ENCODE peak calls at places on chromosome 17, in six cellular contexts. K, I, C, V, J and X are unnamed samples. For H3K27me3, the result is how much of the 10 kb centered on the place peaks cover.

GRCh38 chr17:32350662-32351418 is 883 bp downstream of the ZNF207 start:
- DNase-seq in K (peak), I (peak), C (peak), V (peak), J (peak), X (peak)

GRCh38 chr17:16515933-16516332 is 23.9 kb upstream of the LRRC75A start:
- DNase-seq in K (no peak), I (no peak), C (no peak), V (no peak), J (no peak), X (no peak)

GRCh38 chr17:21353326-21354010 is 22.7 kb upstream of the KCNJ12 start:
- DNase-seq in K (peak), I (peak), C (no peak), V (no peak), J (no peak), X (no peak)

GRCh38 chr17:39531252-39531651 is 70.0 kb downstream of the CDK12 start:
- DNase-seq in K (no peak), I (peak), C (no peak), V (no peak), J (no peak), X (no peak)

GRCh38 chr17:83155128-83156081 is 76.0 kb downstream of the METRNL start:
- DNase-seq in K (peak), I (peak), C (peak), V (no peak), J (no peak), X (no peak)

GRCh38 chr17:15468142-15468541 is 721 bp upstream of the CDRT4 start:
- DNase-seq in K (no peak), I (no peak), C (no peak), V (no peak), J (no peak), X (peak)

GRCh38 chr17:27540300-27541105 is 84.3 kb downstream of the KSR1 start:
- DNase-seq in K (peak), I (peak), C (peak), V (no peak), J (no peak), X (no peak)

GRCh38 chr17:27968206-27968732 is 74.2 kb upstream of the NLK start:
- DNase-seq in K (no peak), I (no peak), C (peak), V (peak), J (no peak), X (no peak)

GRCh38 chr17:27818311-27819170 is 18.2 kb upstream of the NOS2 start:
- DNase-seq in K (no peak), I (no peak), C (no peak), V (no peak), J (no peak), X (no peak)

GRCh38 chr17:35778641-35779196 is 16.7 kb downstream of the MMP28 start:
- DNase-seq in K (peak), I (peak), C (no peak), V (no peak), J (no peak), X (no peak)

GRCh38 chr17:36936455-36936934 is 780 bp upstream of the LHX1 start:
- DNase-seq in K (no peak), I (no peak), C (no peak), V (peak), J (peak), X (peak)

GRCh38 chr17:57045868-57046671 is 39.0 kb upstream of the AKAP1 start:
- DNase-seq in K (peak), I (no peak), C (no peak), V (no peak), J (no peak), X (no peak)

GRCh38 chr17:18877104-18877503 is 19.2 kb downstream of the PRPSAP2 start:
- DNase-seq in K (peak), I (no peak), C (no peak), V (no peak), J (no peak), X (peak)

GRCh38 chr17:38617967-38618760 is 12.4 kb upstream of the SRCIN1 start:
- DNase-seq in K (no peak), I (no peak), C (no peak), V (no peak), J (no peak), X (peak)

GRCh38 chr17:9880582-9880999 is 24.5 kb downstream of the RCVRN start:
- DNase-seq in K (peak), I (no peak), C (no peak), V (no peak), J (no peak), X (no peak)

GRCh38 chr17:41404024-41404651 is 6.7 kb upstream of the KRT31 start:
- DNase-seq in K (peak), I (peak), C (no peak), V (peak), J (no peak), X (no peak)

GRCh38 chr17:8762012-8762411 is 3.7 kb upstream of the SPDYE4 start:
- DNase-seq in K (no peak), I (no peak), C (no peak), V (no peak), J (no peak), X (no peak)

GRCh38 chr17:38563362-38564253 is 42.1 kb downstream of the SRCIN1 start:
- DNase-seq in K (no peak), I (no peak), C (no peak), V (peak), J (no peak), X (no peak)

GRCh38 chr17:82315703-82316358 is 1.6 kb downstream of the CD7 start:
- DNase-seq in K (no peak), I (no peak), C (no peak), V (peak), J (no peak), X (no peak)

GRCh38 chr17:41687828-41688640 is 651 bp upstream of the EIF1 start:
- DNase-seq in K (peak), I (no peak), C (peak), V (no peak), J (peak), X (no peak)

GRCh38 chr17:35185849-35186248 is 8.3 kb downstream of the SLC35G3 start:
- DNase-seq in K (no peak), I (no peak), C (no peak), V (no peak), J (no peak), X (no peak)

GRCh38 chr17:67520282-67520906 is 143.3 kb downstream of the PITPNC1 start:
- DNase-seq in K (peak), I (peak), C (no peak), V (no peak), J (no peak), X (no peak)

GRCh38 chr17:45992904-45993303 is 6.1 kb upstream of the STH start:
- DNase-seq in K (no peak), I (no peak), C (no peak), V (no peak), J (no peak), X (no peak)

GRCh38 chr17:77572851-77573250 is 385.7 kb upstream of the TNRC6C start:
- DNase-seq in K (no peak), I (no peak), C (no peak), V (no peak), J (no peak), X (no peak)

GRCh38 chr17:17119533-17119932 is 77.3 kb downstream of the MPRIP start:
- DNase-seq in K (peak), I (peak), C (no peak), V (no peak), J (no peak), X (no peak)

GRCh38 chr17:17880577-17881196 is 43.9 kb upstream of the SREBF1 start:
- DNase-seq in K (no peak), I (no peak), C (no peak), V (no peak), J (no peak), X (no peak)

GRCh38 chr17:16962804-16963203 is 9.1 kb downstream of the TNFRSF13B start:
- DNase-seq in K (peak), I (no peak), C (no peak), V (peak), J (no peak), X (no peak)

GRCh38 chr17:63930951-63931575 is 1.1 kb downstream of the CD79B start:
- DNase-seq in K (no peak), I (no peak), C (no peak), V (peak), J (no peak), X (no peak)

GRCh38 chr17:61454932-61455753 is 2.9 kb downstream of the TBX4 start:
- DNase-seq in K (no peak), I (peak), C (no peak), V (no peak), J (no peak), X (peak)

GRCh38 chr17:40176409-40177110 is 710 bp upstream of the RAPGEFL1 start:
- DNase-seq in K (no peak), I (no peak), C (no peak), V (no peak), J (no peak), X (peak)

GRCh38 chr17:59311051-59311468 is 20.4 kb upstream of the YPEL2 start:
- DNase-seq in K (peak), I (peak), C (peak), V (peak), J (peak), X (peak)

GRCh38 chr17:27778193-27778592 is 22.1 kb downstream of the NOS2 start:
- DNase-seq in K (peak), I (no peak), C (no peak), V (no peak), J (no peak), X (no peak)

GRCh38 chr17:75552425-75552824 is 26.9 kb downstream of the LLGL2 start:
- DNase-seq in K (no peak), I (no peak), C (no peak), V (no peak), J (no peak), X (no peak)

GRCh38 chr17:43721537-43722268 is 36.9 kb downstream of the SOST start:
- DNase-seq in K (peak), I (peak), C (no peak), V (peak), J (no peak), X (no peak)

GRCh38 chr17:64155751-64156544 is 26.0 kb upstream of the ERN1 start:
- DNase-seq in K (peak), I (peak), C (peak), V (no peak), J (no peak), X (no peak)

GRCh38 chr17:1469231-1469852 is 13.3 kb upstream of the CRK start:
- DNase-seq in K (no peak), I (no peak), C (no peak), V (peak), J (no peak), X (no peak)

GRCh38 chr17:1467258-1467657 is 11.2 kb upstream of the CRK start:
- DNase-seq in K (no peak), I (no peak), C (no peak), V (no peak), J (no peak), X (no peak)

GRCh38 chr17:1470774-1471462 is 14.9 kb upstream of the CRK start:
- DNase-seq in K (no peak), I (no peak), C (no peak), V (no peak), J (no peak), X (no peak)

GRCh38 chr17:1470071-1470773 is 14.2 kb upstream of the CRK start:
- DNase-seq in K (no peak), I (no peak), C (no peak), V (no peak), J (no peak), X (no peak)

GRCh38 chr17:1467898-1468492 is 12.0 kb upstream of the CRK start:
- DNase-seq in K (no peak), I (peak), C (no peak), V (no peak), J (no peak), X (peak)
- H3K27me3 ChIP-seq in K (under half), I (under half), C (under half), V (under half), J (under half), X (under half)

GRCh38 chr17:81002013-81002384 is 10.4 kb downstream of the CHMP6 start:
- DNase-seq in K (no peak), I (no peak), C (no peak), V (no peak), J (no peak), X (no peak)

GRCh38 chr17:80999224-81000088 is 7.8 kb downstream of the CHMP6 start:
- DNase-seq in K (no peak), I (no peak), C (no peak), V (no peak), J (no peak), X (no peak)

GRCh38 chr17:81002409-81003361 is 11.0 kb downstream of the CHMP6 start:
- DNase-seq in K (peak), I (peak), C (peak), V (no peak), J (peak), X (no peak)

GRCh38 chr17:81000089-81000630 is 8.5 kb downstream of the CHMP6 start:
- DNase-seq in K (no peak), I (no peak), C (no peak), V (no peak), J (no peak), X (no peak)

DNA sequence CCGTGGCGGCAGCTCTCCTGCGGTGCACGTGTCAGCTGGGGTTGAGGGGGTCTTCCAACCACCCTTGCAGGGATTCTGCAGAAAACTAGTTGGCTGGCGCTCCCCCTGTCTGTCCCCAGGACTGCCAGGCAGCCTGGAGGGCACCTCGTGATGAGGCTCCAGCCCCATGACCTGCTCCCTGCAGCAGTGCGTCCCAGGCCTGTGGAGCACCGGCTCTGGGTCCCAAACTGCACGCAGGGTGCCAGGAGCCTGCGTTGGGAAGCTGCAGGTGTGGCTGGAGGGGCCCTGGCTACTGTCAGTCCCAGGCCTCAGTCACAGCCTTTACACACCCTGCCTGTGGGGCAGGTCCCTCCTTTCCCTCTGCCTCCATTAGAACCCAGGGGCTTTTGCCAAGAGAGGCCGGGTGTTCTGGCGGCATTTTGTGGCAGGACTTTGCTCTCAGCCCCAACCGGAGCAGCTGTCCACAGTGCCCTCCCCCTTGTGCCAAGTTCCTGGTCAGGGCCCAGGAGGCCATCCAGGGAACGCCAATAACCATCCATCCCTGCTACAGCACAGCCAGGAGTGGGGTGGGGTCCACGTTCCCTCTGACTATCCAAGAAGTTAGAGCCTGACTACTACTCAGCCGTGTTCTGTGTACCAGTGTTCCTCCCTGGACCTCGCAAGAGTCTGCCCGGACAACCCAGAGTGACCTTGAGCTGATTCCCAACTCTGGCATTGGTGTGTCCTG is 9.2 kb downstream of the CHMP6 start:
- DNase-seq in K (no peak), I (no peak), C (no peak), V (no peak), J (no peak), X (no peak)
- H3K4me3 ChIP-seq in K (no peak), I (no peak), C (no peak), V (no peak), J (no peak), X (no peak)

DNA sequence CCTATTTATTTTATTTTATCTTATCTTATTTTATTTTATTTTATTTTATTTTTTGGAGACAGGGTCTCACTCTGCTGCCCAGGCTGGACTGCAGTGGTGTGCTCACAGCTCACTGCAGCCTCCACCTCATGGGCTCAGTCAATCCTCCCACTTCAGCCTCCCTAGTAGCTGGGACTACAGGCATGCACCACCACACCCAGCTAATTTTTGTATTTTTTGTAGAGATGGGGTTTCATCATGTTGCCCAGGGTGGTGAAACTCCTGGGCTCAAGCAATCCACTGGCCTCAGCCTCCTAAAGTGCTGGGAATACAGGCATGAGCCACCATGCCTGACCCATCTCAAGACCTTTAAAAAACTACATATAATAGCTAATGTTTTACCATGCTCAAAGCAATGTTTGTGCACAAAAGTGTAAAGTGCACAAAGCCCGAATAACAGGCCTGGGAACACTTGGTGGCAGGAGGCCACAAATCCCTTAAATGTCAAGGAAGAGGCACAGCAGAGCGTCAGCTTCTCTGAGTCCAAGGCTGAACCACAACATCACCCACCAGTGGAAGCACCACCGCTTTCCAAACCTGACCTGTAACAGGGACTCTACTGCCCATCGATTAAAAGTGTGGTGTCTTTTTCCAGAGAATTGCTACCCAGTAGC is 30.6 kb upstream of the SLC39A11 start:
- DNase-seq in K (no peak), I (no peak), C (no peak), V (no peak), J (no peak), X (no peak)
- H3K27me3 ChIP-seq in K (under half), I (under half), C (under half), V (under half), J (under half), X (under half)

GRCh38 chr17:70168979-70169706 is at the start of gene KCNJ2:
- DNase-seq in K (peak), I (peak), C (peak), V (peak), J (peak), X (peak)
- H3K4me3 ChIP-seq in K (peak), I (peak), C (peak), V (peak), J (peak), X (peak)

DNA sequence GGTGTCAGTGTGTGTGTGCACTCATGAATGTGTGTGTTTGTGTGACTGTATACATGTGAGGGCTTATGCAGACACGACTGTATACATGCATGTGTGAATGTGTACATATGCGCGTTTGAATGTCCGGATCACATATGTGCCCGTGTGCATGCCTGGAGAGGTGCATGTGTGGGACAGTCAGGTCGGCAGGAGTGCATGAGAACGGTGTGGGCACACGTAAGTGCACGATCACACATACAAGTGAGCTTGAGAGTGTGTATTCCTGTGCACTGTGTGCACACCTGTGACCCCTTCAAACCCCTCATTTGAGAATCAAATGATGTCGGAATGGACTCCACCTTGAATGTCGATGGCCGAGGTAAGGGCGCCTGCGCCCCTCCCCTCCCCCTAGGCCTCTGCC is 694 bp upstream of the NGFR start:
- DNase-seq in K (no peak), I (no peak), C (no peak), V (no peak), J (no peak), X (no peak)
- H3K27me3 ChIP-seq in K (half or more), I (under half), C (under half), V (under half), J (under half), X (under half)

GRCh38 chr17:47736501-47737211 is 3.6 kb downstream of the TBX21 start:
- DNase-seq in K (no peak), I (no peak), C (no peak), V (no peak), J (peak), X (peak)
- H3K4me3 ChIP-seq in K (no peak), I (no peak), C (no peak), V (no peak), J (no peak), X (no peak)

DNA sequence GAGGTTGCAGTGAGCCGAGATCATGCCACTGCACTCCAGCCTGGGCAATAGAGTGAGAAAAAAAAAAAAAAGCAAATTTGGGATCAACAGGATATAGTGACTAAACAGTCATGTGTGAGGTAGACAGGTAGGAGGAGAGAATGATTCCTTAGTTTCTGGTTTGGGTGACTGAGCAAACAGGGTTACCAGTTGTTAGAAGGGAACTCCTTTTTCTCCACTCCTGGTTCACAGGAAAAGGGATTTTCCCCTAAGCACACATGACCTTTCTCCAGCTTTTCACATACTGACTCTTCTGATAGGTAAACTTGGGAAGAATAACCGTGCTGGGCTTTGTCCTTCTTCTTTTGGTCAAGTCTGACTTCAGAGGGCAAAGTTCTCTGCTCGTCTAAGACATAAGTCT is 17.3 kb upstream of the WSCD1 start:
- DNase-seq in K (no peak), I (no peak), C (no peak), V (no peak), J (no peak), X (no peak)
- H3K27me3 ChIP-seq in K (under half), I (under half), C (under half), V (under half), J (under half), X (under half)

GRCh38 chr17:918102-918740 is 61.4 kb downstream of the NXN start:
- DNase-seq in K (peak), I (no peak), C (no peak), V (no peak), J (no peak), X (no peak)
- H3K4me3 ChIP-seq in K (peak), I (no peak), C (no peak), V (no peak), J (no peak), X (no peak)